ENCODE peak calls at places on chromosomes 11 and 22, in nine cellular contexts. N is A549, C is cardiac muscle cell, K is sigmoid colon, B is substantia nigra, R is mammary epithelial cell, Y is RWPE1, Q is stomach, E is K562. F is an unnamed sample.
A peak's percentile ranks its signal among the peaks of the same experiment; 100 is the strongest.

GRCh38 chr22:42207918-42208317 is 62.5 kb downstream of the TCF20 start:
- DNase-seq in K (no peak), Q (no peak), B (no peak), E (no peak), R (no peak), C (no peak), Y (no peak), N (no peak), F (no peak)

GRCh38 chr22:49628351-49629023 is 199.2 kb downstream of the BRD1 start:
- DNase-seq in Y (no peak), R (no peak), N (no peak), B (no peak), K (peak; percentile 56), Q (no peak), C (no peak), E (no peak), F (no peak)

GRCh38 chr22:38327805-38328204 is 10.6 kb upstream of the CSNK1E start:
- DNase-seq in Y (peak; percentile 80), E (no peak), Q (no peak), B (no peak), N (no peak), R (peak; percentile 94), C (no peak), K (no peak), F (no peak)

GRCh38 chr22:49975543-49976389 is 15.2 kb downstream of the PIM3 start:
- DNase-seq in K (peak; percentile 69), Q (peak; percentile 23), R (no peak), C (no peak), E (peak; percentile 46), Y (no peak), B (no peak), N (peak; percentile 41), F (peak; percentile 82)

GRCh38 chr11:34256591-34256990 is 101.2 kb downstream of the ABTB2 start:
- DNase-seq in N (no peak), B (no peak), R (no peak), Y (no peak), Q (no peak), C (no peak), E (no peak), K (no peak), F (no peak)

GRCh38 chr22:39177456-39177775 is 24.9 kb upstream of the CBX7 start:
- DNase-seq in B (no peak), R (no peak), K (no peak), E (no peak), N (no peak), C (no peak), Q (no peak), Y (no peak), F (no peak)

GRCh38 chr11:12079726-12080556 is 30.4 kb upstream of the MICAL2 start:
- DNase-seq in B (no peak), E (no peak), R (peak; percentile 98), K (peak; percentile 86), C (no peak), Q (peak; percentile 50), Y (peak; percentile 94), N (peak; percentile 96), F (peak; percentile 80)

GRCh38 chr11:130771708-130772107 is 144.6 kb downstream of the SNX19 start:
- DNase-seq in E (no peak), Q (no peak), Y (no peak), R (no peak), K (no peak), C (no peak), N (no peak), B (no peak), F (no peak)

GRCh38 chr11:67415501-67416304 is at the start of gene CARNS1:
- DNase-seq in R (no peak), B (no peak), N (no peak), K (no peak), Y (no peak), E (no peak), C (no peak), Q (no peak), F (peak; percentile 80)

GRCh38 chr11:131918663-131919062 is 548.2 kb downstream of the NTM start:
- DNase-seq in N (no peak), E (no peak), Y (no peak), K (no peak), B (no peak), Q (no peak), C (no peak), R (no peak), F (no peak)

GRCh38 chr11:11577246-11577855 is 44.5 kb downstream of the GALNT18 start:
- DNase-seq in E (no peak), R (no peak), N (no peak), B (no peak), K (no peak), Q (no peak), Y (no peak), C (no peak), F (no peak)

GRCh38 chr11:58121101-58121500 is 4.2 kb downstream of the OR9I1 start:
- DNase-seq in B (no peak), K (no peak), Y (no peak), C (no peak), R (no peak), Q (no peak), E (no peak), N (no peak), F (no peak)

GRCh38 chr22:37818397-37819099 is 4.6 kb upstream of the GALR3 start:
- DNase-seq in N (no peak), Q (peak; percentile 71), C (peak; percentile 73), B (no peak), R (peak; percentile 14), E (no peak), Y (no peak), K (peak; percentile 83), F (peak; percentile 72)

GRCh38 chr11:80383655-80384054 is 942.8 kb upstream of the TENM4 start:
- DNase-seq in Y (no peak), N (no peak), B (no peak), R (no peak), Q (no peak), K (no peak), C (peak; percentile 18), E (no peak), F (no peak)

GRCh38 chr11:68273056-68273738 is 1.4 kb upstream of the C11orf24 start:
- DNase-seq in R (no peak), N (no peak), Y (no peak), E (no peak), K (no peak), B (no peak), C (no peak), Q (no peak), F (no peak)

GRCh38 chr11:102347526-102348331 is 715 bp downstream of the BIRC2 start:
- DNase-seq in C (peak; percentile 19), Y (peak; percentile 9), Q (no peak), B (no peak), R (peak; percentile 64), E (peak; percentile 20), K (no peak), N (peak; percentile 13), F (no peak)

GRCh38 chr11:112176077-112176476 is 765 bp downstream of the BCO2 start:
- DNase-seq in E (no peak), R (no peak), N (no peak), Q (no peak), C (peak; percentile 57), K (no peak), Y (no peak), B (no peak), F (no peak)

GRCh38 chr11:77580712-77581337 is 8.9 kb upstream of the AQP11 start:
- DNase-seq in Y (no peak), C (peak; percentile 36), E (no peak), R (peak; percentile 17), K (no peak), Q (no peak), N (peak; percentile 61), B (no peak), F (no peak)

GRCh38 chr11:69325446-69325845 is 31.5 kb downstream of the MYEOV start:
- DNase-seq in K (peak; percentile 18), Q (peak; percentile 9), Y (no peak), R (no peak), B (no peak), E (no peak), N (no peak), C (no peak), F (no peak)
- H3K27ac ChIP-seq in K (no peak overlapping the region), Q (no peak overlapping the region), Y (no peak overlapping the region), R (no peak overlapping the region), B (no peak overlapping the region), E (no peak overlapping the region), N (peak overlapping the region; percentile 15), C (no peak overlapping the region), F (no peak overlapping the region)

GRCh38 chr11:113779496-113779895 is at the start of gene CLDN25:
- DNase-seq in Q (no peak), E (no peak), K (no peak), B (no peak), Y (no peak), R (no peak), C (no peak), N (no peak), F (no peak)
- H3K27ac ChIP-seq in Q (no peak within 1 kb of the TSS), E (no peak within 1 kb of the TSS), K (peak within 1 kb of the TSS; percentile 12), B (no peak within 1 kb of the TSS), Y (peak within 1 kb of the TSS; percentile 49), R (peak within 1 kb of the TSS; percentile 13), C (no peak within 1 kb of the TSS), N (no peak within 1 kb of the TSS), F (no peak within 1 kb of the TSS)

GRCh38 chr11:126403658-126404057 is 48.2 kb downstream of the ST3GAL4 start:
- DNase-seq in C (no peak), R (no peak), K (no peak), N (no peak), Y (peak; percentile 46), E (no peak), Q (no peak), B (no peak), F (no peak)

GRCh38 chr11:126403039-126403438 is 47.6 kb downstream of the ST3GAL4 start:
- DNase-seq in R (peak; percentile 20), C (no peak), K (no peak), E (no peak), N (peak; percentile 41), B (no peak), Q (no peak), Y (peak; percentile 96), F (no peak)

GRCh38 chr11:126405906-126406305 is 50.4 kb downstream of the ST3GAL4 start:
- DNase-seq in R (peak; percentile 26), C (no peak), K (no peak), N (no peak), Q (no peak), Y (peak; percentile 64), B (no peak), E (no peak), F (no peak)

GRCh38 chr11:126405374-126405773 is 49.9 kb downstream of the ST3GAL4 start:
- DNase-seq in N (no peak), B (no peak), E (no peak), Q (peak; percentile 49), C (no peak), Y (peak; percentile 30), R (peak; percentile 21), K (no peak), F (no peak)

DNA sequence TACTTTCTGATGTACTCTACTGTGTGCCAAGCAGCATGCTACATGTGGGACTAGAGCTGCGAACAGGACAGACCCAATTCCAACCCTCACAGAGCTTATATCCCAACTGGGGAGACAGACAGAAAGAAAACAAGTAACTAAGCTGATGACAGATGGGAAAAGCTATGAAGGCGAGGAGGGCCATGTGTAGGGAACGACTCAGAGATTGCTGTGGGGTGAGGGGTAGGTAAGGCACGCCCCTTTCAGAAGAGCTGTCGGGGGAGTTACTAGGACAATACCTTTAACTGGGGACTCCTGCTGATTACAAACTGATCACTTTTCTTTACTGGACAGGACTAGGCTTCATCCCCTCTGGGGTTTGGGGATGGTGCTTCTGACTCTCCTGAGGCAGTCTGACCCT is 48.9 kb downstream of the ST3GAL4 start:
- DNase-seq in E (no peak), K (no peak), Q (no peak), C (no peak), Y (no peak), R (peak; percentile 20), B (no peak), N (no peak), F (no peak)
- H3K27ac ChIP-seq in E (no peak overlapping the region), K (no peak overlapping the region), Q (no peak overlapping the region), C (no peak overlapping the region), Y (peak overlapping the region; percentile 89), R (no peak overlapping the region), B (peak overlapping the region; percentile 14), N (no peak overlapping the region), F (no peak overlapping the region)

GRCh38 chr11:47846998-47847397 is 1.2 kb downstream of the NUP160 start:
- DNase-seq in K (no peak), N (no peak), E (no peak), Y (no peak), C (no peak), R (no peak), B (no peak), Q (no peak), F (no peak)
- H3K27ac ChIP-seq in K (no peak overlapping the region), N (peak overlapping the region; percentile 95), E (peak overlapping the region; percentile 97), Y (no peak overlapping the region), C (peak overlapping the region; percentile 97), R (no peak overlapping the region), B (no peak overlapping the region), Q (no peak overlapping the region), F (no peak overlapping the region)